ENCODE peak calls at places on chromosomes 16 and 17, in nine cellular contexts. P is heart right ventricle, Z is ovary, O is Peyer's patch, Y is A549, K is neural progenitor cell, B is spleen, L is prostate gland, I is heart left ventricle. F is an unnamed sample. For H3K9me3, the result is how much of the 10 kb centered on the place peaks cover.

GRCh38 chr16:56279132-56279531 is 87.8 kb downstream of the GNAO1 start:
- DNase-seq in P (no peak), Z (no peak), O (peak), Y (no peak), K (no peak), B (peak), L (no peak), I (no peak), F (no peak)

GRCh38 chr16:27040671-27041070 is 26.1 kb upstream of the C16orf82 start:
- DNase-seq in P (no peak), Z (no peak), O (no peak), Y (no peak), K (no peak), B (no peak), L (no peak), I (no peak), F (no peak)

GRCh38 chr16:54326266-54326662 is 39.7 kb upstream of the IRX3 start:
- DNase-seq in P (no peak), Z (no peak), O (no peak), Y (no peak), K (no peak), B (no peak), L (no peak), I (no peak), F (no peak)

GRCh38 chr17:50527155-50527762 is 5.3 kb upstream of the EPN3 start:
- DNase-seq in P (no peak), Z (no peak), O (no peak), Y (no peak), K (no peak), B (no peak), L (no peak), I (no peak), F (no peak)

GRCh38 chr17:20961551-20961950 is 81.3 kb downstream of the USP22 start:
- DNase-seq in P (no peak), Z (no peak), O (no peak), Y (no peak), K (no peak), B (no peak), L (no peak), I (no peak), F (no peak)

GRCh38 chr16:66695935-66696668 is 441 bp downstream of the CMTM4 start:
- DNase-seq in P (peak), Z (peak), O (peak), Y (peak), K (peak), B (peak), L (peak), I (no peak), F (no peak)

GRCh38 chr16:10547708-10548107 is 32.7 kb downstream of the EMP2 start:
- DNase-seq in P (no peak), Z (no peak), O (no peak), Y (no peak), K (no peak), B (no peak), L (no peak), I (no peak), F (no peak)

GRCh38 chr16:265711-266110 is 10.0 kb downstream of the RGS11 start:
- DNase-seq in P (no peak), Z (no peak), O (peak), Y (no peak), K (no peak), B (no peak), L (no peak), I (no peak), F (no peak)

GRCh38 chr17:73211745-73212144 is 18.9 kb downstream of the COG1 start:
- DNase-seq in P (no peak), Z (no peak), O (no peak), Y (no peak), K (no peak), B (no peak), L (no peak), I (no peak), F (peak)

GRCh38 chr16:67142342-67142741 is 8.5 kb downstream of the B3GNT9 start:
- DNase-seq in P (no peak), Z (no peak), O (no peak), Y (no peak), K (no peak), B (peak), L (no peak), I (no peak), F (no peak)

GRCh38 chr17:80109066-80109618 is 7.8 kb downstream of the GAA start:
- DNase-seq in P (no peak), Z (no peak), O (peak), Y (no peak), K (no peak), B (peak), L (no peak), I (no peak), F (no peak)

GRCh38 chr16:12099451-12100123 is 123.1 kb downstream of the SNX29 start:
- DNase-seq in P (no peak), Z (no peak), O (no peak), Y (no peak), K (no peak), B (peak), L (no peak), I (no peak), F (no peak)

GRCh38 chr16:30892670-30893069 is 1.2 kb downstream of the BCL7C start:
- DNase-seq in P (no peak), Z (no peak), O (no peak), Y (no peak), K (no peak), B (no peak), L (no peak), I (no peak), F (no peak)

GRCh38 chr16:88655733-88656281 is 5.0 kb upstream of the CYBA start:
- DNase-seq in P (no peak), Z (no peak), O (no peak), Y (no peak), K (no peak), B (no peak), L (no peak), I (no peak), F (no peak)

GRCh38 chr17:31275126-31275525 is 21.9 kb downstream of the OMG start:
- DNase-seq in P (no peak), Z (no peak), O (no peak), Y (no peak), K (no peak), B (no peak), L (no peak), I (no peak), F (no peak)

GRCh38 chr17:76687278-76688164 is 23.2 kb downstream of the MXRA7 start:
- DNase-seq in P (peak), Z (peak), O (no peak), Y (no peak), K (no peak), B (no peak), L (no peak), I (peak), F (no peak)

GRCh38 chr16:66618588-66618987 is 14.1 kb downstream of the CMTM3 start:
- DNase-seq in P (no peak), Z (no peak), O (no peak), Y (no peak), K (no peak), B (peak), L (no peak), I (no peak), F (no peak)

GRCh38 chr16:12539185-12539929 is 264.3 kb downstream of the CPPED1 start:
- DNase-seq in P (no peak), Z (no peak), O (no peak), Y (no peak), K (no peak), B (no peak), L (no peak), I (no peak), F (no peak)

GRCh38 chr17:80476877-80477646 is 655 bp upstream of the NPTX1 start:
- DNase-seq in P (no peak), Z (no peak), O (no peak), Y (no peak), K (peak), B (no peak), L (no peak), I (no peak), F (no peak)

GRCh38 chr16:28845173-28846079 is 722 bp downstream of the TUFM start:
- DNase-seq in P (no peak), Z (no peak), O (peak), Y (peak), K (peak), B (no peak), L (no peak), I (no peak), F (no peak)

GRCh38 chr17:41666336-41666680 is 22.4 kb upstream of the EIF1 start:
- DNase-seq in P (no peak), Z (peak), O (peak), Y (peak), K (peak), B (peak), L (no peak), I (no peak), F (peak)

GRCh38 chr16:19283637-19284036 is 1.9 kb upstream of the CLEC19A start:
- DNase-seq in P (no peak), Z (no peak), O (no peak), Y (no peak), K (no peak), B (no peak), L (no peak), I (no peak), F (no peak)

GRCh38 chr16:60641067-60641466 is 1395.2 kb downstream of the CDH8 start:
- DNase-seq in P (no peak), Z (no peak), O (no peak), Y (no peak), K (no peak), B (no peak), L (no peak), I (no peak), F (no peak)
- H3K9me3 ChIP-seq in P (under half), Z (under half), O (under half), Y (under half), K (under half), B (under half), L (under half), I (under half), F (under half)

DNA sequence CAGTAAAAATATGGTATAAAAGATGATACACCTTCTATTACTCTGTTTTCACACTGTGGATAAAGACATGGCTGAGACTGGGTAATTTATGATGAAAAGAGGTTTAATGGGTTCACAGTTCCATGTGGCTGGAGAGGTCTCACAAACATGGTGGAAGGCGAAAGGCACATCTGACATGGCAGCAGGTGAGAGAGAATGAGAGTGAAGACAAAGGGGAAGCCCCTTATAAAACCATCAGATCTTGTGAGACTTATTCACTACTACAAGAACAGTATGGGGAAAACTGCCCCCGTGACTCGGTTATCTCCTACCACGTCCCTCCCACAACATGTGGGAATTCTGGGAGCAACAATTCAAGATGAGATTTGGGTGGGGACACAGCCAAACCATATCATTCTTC is 45.6 kb downstream of the TBC1D26 start:
- DNase-seq in P (no peak), Z (no peak), O (no peak), Y (no peak), K (no peak), B (no peak), L (no peak), I (no peak), F (no peak)
- H3K9me3 ChIP-seq in P (under half), Z (under half), O (under half), Y (under half), K (under half), B (under half), L (under half), I (under half), F (under half)

DNA sequence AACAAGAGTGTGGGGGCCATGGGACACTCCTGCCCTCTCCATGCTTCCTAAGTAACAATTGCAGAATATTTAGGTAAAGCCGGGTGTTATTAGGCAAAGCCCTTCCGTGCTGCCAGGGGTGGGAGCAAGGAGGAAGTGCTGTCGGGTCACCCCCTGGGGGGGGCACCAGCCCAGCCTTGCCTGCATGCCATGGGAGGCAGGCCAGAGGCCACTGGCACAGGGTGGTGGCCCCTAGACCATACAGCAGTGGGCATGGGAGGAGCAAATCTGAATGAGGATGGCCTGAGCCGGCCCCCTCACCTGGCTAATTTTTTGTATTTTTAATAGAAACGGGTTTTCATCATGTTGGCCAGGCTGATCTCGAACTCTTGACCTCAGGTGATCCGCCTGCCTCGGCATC is 355.7 kb upstream of the CDH8 start:
- DNase-seq in P (no peak), Z (no peak), O (no peak), Y (no peak), K (no peak), B (no peak), L (no peak), I (no peak), F (no peak)
- H3K9me3 ChIP-seq in P (under half), Z (under half), O (under half), Y (under half), K (under half), B (under half), L (under half), I (under half), F (under half)

DNA sequence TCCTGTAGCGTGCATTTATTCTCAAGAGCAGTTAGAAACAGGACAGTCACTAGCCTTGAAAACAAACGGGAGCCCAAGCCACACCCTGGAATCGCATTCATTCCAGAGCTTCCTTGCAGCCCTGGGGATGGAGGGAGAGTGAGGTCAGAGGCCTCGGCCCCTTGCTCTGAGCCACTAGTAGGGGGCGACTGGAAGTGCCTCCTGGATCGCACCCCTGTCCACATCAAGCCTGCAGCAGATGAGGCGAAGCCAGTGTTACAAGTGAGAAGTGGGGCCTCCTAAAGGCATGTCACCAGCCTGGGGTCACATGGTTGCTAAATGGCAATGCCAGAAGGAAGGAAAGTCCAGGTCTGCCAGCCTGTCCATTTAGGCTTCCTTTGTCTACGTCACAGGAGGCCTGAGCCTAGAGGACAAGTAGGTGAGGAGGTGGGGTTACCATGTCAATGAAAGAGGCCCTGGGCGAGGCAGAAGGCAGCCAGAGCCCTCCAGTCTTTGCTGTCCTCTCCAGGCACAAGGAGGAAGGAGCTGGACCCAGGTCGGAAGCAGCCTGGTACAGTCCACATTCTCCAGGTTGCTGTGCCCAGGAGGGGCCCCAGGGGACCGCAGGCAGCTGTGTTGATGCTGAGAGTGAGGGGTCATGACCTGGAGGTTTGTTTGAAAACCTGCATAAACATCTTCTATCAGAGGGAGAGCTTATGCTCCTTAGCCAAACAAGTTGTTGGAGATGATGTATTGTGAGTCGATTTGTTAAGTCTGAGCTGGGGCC is 3.0 kb upstream of the RCVRN start:
- DNase-seq in P (no peak), Z (no peak), O (no peak), Y (no peak), K (no peak), B (peak), L (no peak), I (no peak), F (no peak)
- H3K9me3 ChIP-seq in P (under half), Z (under half), O (under half), Y (under half), K (under half), B (under half), L (under half), I (under half), F (under half)

GRCh38 chr17:39507511-39507910 is 46.2 kb downstream of the CDK12 start:
- DNase-seq in P (no peak), Z (no peak), O (no peak), Y (no peak), K (no peak), B (no peak), L (no peak), I (no peak), F (no peak)
- H3K9me3 ChIP-seq in P (under half), Z (under half), O (under half), Y (under half), K (under half), B (under half), L (under half), I (under half), F (under half)